ENCODE peak calls at places on chromosomes 2 and 18, in ten cellular contexts. Z is K562, W is heart left ventricle, L is A549, T is prostate gland, M is tibial nerve, J is ovary, B is H1, Y is upper lobe of left lung, I is stomach. A is an unnamed sample. For H3K4me1, the result is how much of the 10 kb centered on the place peaks cover.

GRCh38 chr18:63762518-63762917 is 12.7 kb upstream of the SERPINB7 start:
- DNase-seq in Z (no peak), W (no peak), L (no peak), T (no peak), M (no peak), J (no peak), B (no peak), Y (no peak), I (no peak), A (no peak)

GRCh38 chr2:97723156-97724072 is 10.0 kb downstream of the ZAP70 start:
- DNase-seq in Z (no peak), W (no peak), L (no peak), T (no peak), M (no peak), J (no peak), B (no peak), Y (peak), I (no peak), A (no peak)

GRCh38 chr2:98541906-98542305 is 66.4 kb downstream of the COA5 start:
- DNase-seq in Z (no peak), W (no peak), L (no peak), T (no peak), M (no peak), J (no peak), B (no peak), Y (no peak), I (no peak), A (no peak)

GRCh38 chr2:65430515-65431416 is 1.6 kb downstream of the SPRED2 start:
- DNase-seq in Z (peak), W (peak), L (peak), T (peak), M (peak), J (peak), B (no peak), Y (peak), I (peak), A (no peak)

GRCh38 chr2:206856474-206856873 is 82.8 kb upstream of the CPO start:
- DNase-seq in Z (no peak), W (no peak), L (no peak), T (no peak), M (no peak), J (no peak), B (no peak), Y (no peak), I (no peak), A (no peak)

GRCh38 chr2:50546790-50547189 is 485.1 kb downstream of the NRXN1 start:
- DNase-seq in Z (no peak), W (no peak), L (no peak), T (no peak), M (no peak), J (no peak), B (no peak), Y (no peak), I (no peak), A (no peak)

GRCh38 chr18:25275414-25276001 is 76.5 kb downstream of the ZNF521 start:
- DNase-seq in Z (no peak), W (peak), L (no peak), T (no peak), M (no peak), J (no peak), B (no peak), Y (no peak), I (no peak), A (no peak)

GRCh38 chr2:190467575-190468083 is 59.5 kb downstream of the MFSD6 start:
- DNase-seq in Z (no peak), W (no peak), L (no peak), T (no peak), M (no peak), J (peak), B (no peak), Y (no peak), I (no peak), A (no peak)

GRCh38 chr2:10434885-10435419 is 13.2 kb downstream of the ODC1 start:
- DNase-seq in Z (peak), W (peak), L (peak), T (peak), M (peak), J (peak), B (no peak), Y (peak), I (peak), A (no peak)

GRCh38 chr2:55155764-55156221 is 76.3 kb downstream of the CLHC1 start:
- DNase-seq in Z (no peak), W (no peak), L (no peak), T (no peak), M (no peak), J (no peak), B (no peak), Y (no peak), I (no peak), A (no peak)

GRCh38 chr2:55155206-55155605 is 76.9 kb downstream of the CLHC1 start:
- DNase-seq in Z (no peak), W (no peak), L (no peak), T (no peak), M (no peak), J (no peak), B (no peak), Y (no peak), I (no peak), A (no peak)

GRCh38 chr2:55157474-55157884 is 74.6 kb downstream of the CLHC1 start:
- DNase-seq in Z (peak), W (no peak), L (no peak), T (no peak), M (no peak), J (no peak), B (no peak), Y (no peak), I (no peak), A (no peak)

GRCh38 chr2:55154525-55155030 is 77.5 kb downstream of the CLHC1 start:
- DNase-seq in Z (no peak), W (no peak), L (no peak), T (no peak), M (no peak), J (no peak), B (no peak), Y (no peak), I (no peak), A (no peak)

GRCh38 chr2:55156326-55156725 is 75.8 kb downstream of the CLHC1 start:
- DNase-seq in Z (no peak), W (no peak), L (no peak), T (no peak), M (no peak), J (no peak), B (no peak), Y (no peak), I (no peak), A (no peak)
- H3K4me1 ChIP-seq in Z (under half), W (half or more), L (under half), T (under half), M (under half), J (under half), B (under half), Y (half or more), I (half or more), A (half or more)

GRCh38 chr18:33277431-33277830 is 163.1 kb downstream of the CCDC178 start:
- DNase-seq in Z (no peak), W (no peak), L (no peak), T (no peak), M (no peak), J (no peak), B (no peak), Y (no peak), I (no peak), A (no peak)

GRCh38 chr18:33270297-33270696 is 170.2 kb downstream of the CCDC178 start:
- DNase-seq in Z (no peak), W (no peak), L (no peak), T (no peak), M (no peak), J (no peak), B (no peak), Y (no peak), I (no peak), A (no peak)

GRCh38 chr18:33275843-33276242 is 164.7 kb downstream of the CCDC178 start:
- DNase-seq in Z (no peak), W (no peak), L (no peak), T (no peak), M (no peak), J (no peak), B (no peak), Y (no peak), I (no peak), A (no peak)
- TF ChIP-seq POLR2A in Z (no peak), W (no peak), L (no peak), T (no peak), M (no peak), J (no peak), B (no peak), Y (no peak), I (no peak), A (no peak)

DNA sequence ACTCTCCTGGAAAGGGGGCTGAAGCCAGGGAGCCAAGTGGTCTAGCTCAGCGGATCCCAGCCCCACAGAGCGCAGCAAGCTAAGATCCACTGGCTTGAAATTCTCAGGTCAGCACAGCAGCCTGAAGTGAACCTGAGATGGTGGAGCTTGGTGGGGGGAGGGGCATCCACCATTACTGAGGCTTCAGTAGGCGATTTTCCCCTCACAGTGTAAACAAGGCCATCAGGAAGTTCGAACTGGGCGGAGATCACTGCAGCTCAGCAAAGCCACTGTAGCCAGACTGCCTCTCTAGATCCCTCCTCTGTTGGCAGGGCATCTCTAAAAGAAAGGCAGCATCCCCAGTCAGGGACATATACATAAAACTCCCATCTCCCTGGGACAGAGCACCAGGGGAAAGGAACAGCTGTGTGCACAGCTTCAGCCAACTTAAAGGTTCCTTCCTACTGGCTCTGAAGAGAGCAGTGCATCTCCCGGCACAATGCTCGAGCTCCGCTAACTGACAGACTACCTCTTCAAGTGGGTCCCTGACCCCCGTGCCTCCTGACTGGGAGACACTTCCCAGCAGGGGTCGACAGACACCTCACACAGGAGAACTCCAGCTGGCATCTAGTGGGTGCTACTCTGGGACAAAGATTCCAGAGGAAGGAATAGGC is 282.3 kb upstream of the EPC2 start:
- DNase-seq in Z (no peak), W (no peak), L (no peak), T (no peak), M (no peak), J (no peak), B (no peak), Y (no peak), I (no peak), A (no peak)
- H3K4me1 ChIP-seq in Z (under half), W (under half), L (under half), T (under half), M (under half), J (under half), B (under half), Y (under half), I (under half), A (under half)

GRCh38 chr2:231460073-231460861 is 4.0 kb downstream of the NCL start:
- DNase-seq in Z (no peak), W (no peak), L (no peak), T (no peak), M (no peak), J (no peak), B (no peak), Y (no peak), I (no peak), A (no peak)
- TF ChIP-seq POLR2A in Z (peak), W (no peak), L (no peak), T (no peak), M (no peak), J (no peak), B (peak), Y (no peak), I (no peak), A (no peak)

GRCh38 chr18:44855681-44856080 is 175.0 kb downstream of the SETBP1 start:
- DNase-seq in Z (no peak), W (no peak), L (no peak), T (no peak), M (no peak), J (no peak), B (no peak), Y (no peak), I (no peak), A (no peak)
- H3K4me1 ChIP-seq in Z (under half), W (half or more), L (under half), T (under half), M (under half), J (under half), B (under half), Y (under half), I (half or more), A (under half)

DNA sequence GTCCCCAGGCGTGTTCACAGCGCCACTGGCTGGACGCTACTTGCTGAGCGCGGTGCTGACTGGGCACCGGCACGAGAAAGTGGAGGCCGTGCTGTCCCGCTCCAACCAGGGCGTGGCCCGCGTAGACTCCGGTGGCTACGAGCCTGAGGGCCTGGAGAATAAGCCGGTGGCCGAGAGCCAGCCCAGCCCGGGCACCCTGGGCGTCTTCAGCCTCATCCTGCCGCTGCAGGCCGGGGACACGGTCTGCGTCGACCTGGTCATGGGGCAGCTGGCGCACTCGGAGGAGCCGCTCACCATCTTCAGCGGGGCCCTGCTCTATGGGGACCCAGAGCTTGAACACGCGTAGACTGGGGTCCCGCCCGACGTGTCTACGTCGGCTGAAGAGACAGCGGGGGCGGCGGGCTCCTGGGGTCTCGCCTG is 892 bp upstream of the KHK start:
- DNase-seq in Z (peak), W (peak), L (peak), T (peak), M (peak), J (peak), B (no peak), Y (peak), I (peak), A (no peak)
- TF ChIP-seq POLR2A in Z (no peak), W (peak), L (peak), T (peak), M (no peak), J (no peak), B (no peak), Y (no peak), I (no peak), A (no peak)

DNA sequence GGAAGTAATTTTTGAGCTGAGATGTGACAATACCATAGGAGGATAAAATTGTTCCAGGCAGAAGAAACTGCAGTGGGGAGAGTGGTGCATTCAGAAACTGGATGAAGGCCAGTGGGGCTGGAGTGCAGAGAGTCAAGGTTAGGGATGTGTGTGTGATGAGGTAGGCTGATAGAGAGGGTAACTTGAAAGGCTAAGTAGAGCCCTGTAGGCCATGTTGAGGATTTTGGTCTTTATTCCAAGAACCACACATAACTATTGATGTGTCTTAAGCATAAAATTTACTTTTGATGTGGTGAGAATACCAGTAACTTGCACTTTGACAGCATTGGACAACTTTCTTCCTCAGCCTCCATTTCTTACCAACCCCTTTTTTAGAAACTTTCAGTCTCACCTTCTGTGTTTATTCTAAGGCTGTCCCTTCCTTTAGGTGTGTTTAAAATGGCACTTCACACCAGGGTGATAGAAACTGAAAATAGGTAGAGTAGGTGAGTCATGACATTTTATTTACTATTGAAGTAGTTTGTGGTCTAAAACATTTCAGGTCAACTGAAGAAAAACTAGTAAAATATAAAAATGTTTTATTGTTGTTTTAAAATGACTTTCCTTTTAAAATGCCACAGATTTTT is 22.6 kb downstream of the MTX2 start:
- DNase-seq in Z (no peak), W (no peak), L (no peak), T (no peak), M (no peak), J (no peak), B (no peak), Y (no peak), I (no peak), A (no peak)
- H3K4me1 ChIP-seq in Z (under half), W (under half), L (under half), T (under half), M (under half), J (under half), B (under half), Y (under half), I (under half), A (under half)

DNA sequence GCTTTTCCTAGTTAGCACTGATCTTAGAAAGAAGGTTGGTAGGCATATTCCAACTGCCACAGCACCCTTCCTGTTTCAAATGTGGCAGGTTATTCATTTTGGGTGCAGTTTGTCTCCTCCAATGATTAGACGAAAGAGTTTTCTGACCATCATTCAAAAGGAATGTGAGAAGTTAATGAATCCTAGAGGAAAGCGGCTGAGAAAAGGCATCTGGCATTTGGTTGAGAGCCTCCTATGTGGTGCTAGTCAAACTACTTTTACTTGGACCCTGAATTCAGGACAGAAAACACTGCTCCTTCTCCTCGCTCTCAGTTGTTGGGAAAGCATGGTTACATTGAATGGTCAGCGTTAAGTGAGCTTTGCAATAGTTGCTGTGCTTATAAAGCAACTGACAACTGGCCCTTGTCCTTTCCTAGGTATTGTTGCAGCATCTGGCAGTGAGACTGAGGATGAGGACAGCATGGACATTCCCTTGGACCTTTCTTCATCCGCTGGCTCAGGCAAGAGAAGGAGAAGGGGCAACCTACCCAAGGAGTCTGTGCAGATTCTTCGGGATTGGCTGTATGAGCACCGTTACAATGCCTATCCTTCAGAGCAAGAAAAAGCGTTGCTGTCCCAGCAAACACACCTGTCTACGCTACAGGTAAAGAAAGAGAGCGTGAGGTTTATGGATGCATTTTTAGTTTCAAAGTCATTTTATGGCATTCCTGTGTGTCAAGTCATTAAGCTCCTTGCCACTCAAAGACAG is 6.1 kb downstream of the TGIF1 start:
- DNase-seq in Z (no peak), W (no peak), L (peak), T (no peak), M (no peak), J (no peak), B (no peak), Y (no peak), I (no peak), A (no peak)
- TF ChIP-seq POLR2A in Z (no peak), W (no peak), L (no peak), T (no peak), M (no peak), J (no peak), B (no peak), Y (no peak), I (no peak), A (no peak)